ENCODE peak calls at places on chromosomes 6 and 20, in four cellular contexts. C, Y, K and P are unnamed samples.

GRCh38 chr6:15288856-15289255 is 43.0 kb downstream of the JARID2 start:
- DNase-seq in C (no peak), Y (no peak), K (no peak), P (no peak)

GRCh38 chr6:35811699-35811995 is 6.5 kb downstream of the LHFPL5 start:
- DNase-seq in C (no peak), Y (no peak), K (no peak), P (no peak)

GRCh38 chr6:35048631-35049083 is 92.5 kb downstream of the TCP11 start:
- DNase-seq in C (no peak), Y (peak; percentile 54), K (peak; percentile 7), P (no peak)

GRCh38 chr6:148768646-148769270 is 21.9 kb downstream of the UST start:
- DNase-seq in C (no peak), Y (no peak), K (no peak), P (no peak)

GRCh38 chr6:119727504-119728219 is 378.1 kb upstream of the MAN1A1 start:
- DNase-seq in C (no peak), Y (no peak), K (no peak), P (no peak)

GRCh38 chr6:25726122-25726911 is 28.2 kb upstream of the SLC17A4 start:
- DNase-seq in C (no peak), Y (no peak), K (no peak), P (no peak)

GRCh38 chr6:52049252-52050050 is 38.0 kb downstream of the PKHD1 start:
- DNase-seq in C (no peak), Y (no peak), K (no peak), P (no peak)

GRCh38 chr6:129309154-129309553 is 400.8 kb downstream of the ARHGAP18 start:
- DNase-seq in C (no peak), Y (no peak), K (no peak), P (no peak)

GRCh38 chr6:92201618-92202017 is 1217.7 kb downstream of the EPHA7 start:
- DNase-seq in C (no peak), Y (no peak), K (no peak), P (no peak)

GRCh38 chr20:58133020-58133419 is 95.4 kb downstream of the ANKRD60 start:
- DNase-seq in C (no peak), Y (no peak), K (no peak), P (peak; percentile 45)

GRCh38 chr6:16045238-16045637 is 83.6 kb upstream of the MYLIP start:
- DNase-seq in C (no peak), Y (no peak), K (no peak), P (no peak)

DNA sequence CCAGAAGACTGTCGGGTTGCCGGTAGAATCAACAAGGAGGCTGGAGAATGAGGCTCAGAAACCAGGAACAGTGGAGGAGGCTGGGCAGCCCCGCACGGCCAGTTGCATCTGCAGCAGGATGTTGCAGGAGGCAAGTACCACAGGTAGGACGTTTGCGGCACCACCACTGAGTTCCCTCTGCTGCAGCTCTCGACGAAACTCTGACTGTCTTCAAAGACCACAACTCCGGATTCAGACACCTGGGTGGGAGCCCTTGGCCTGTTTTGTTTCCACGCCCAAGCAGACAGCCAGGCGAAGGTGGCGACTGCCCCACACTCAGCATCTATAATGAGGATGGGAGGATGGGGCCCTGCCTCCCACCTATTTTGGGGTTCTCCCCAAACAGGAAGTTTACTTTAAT is 218.2 kb downstream of the ZDHHC14 start:
- DNase-seq in C (peak; percentile 43), Y (no peak), K (no peak), P (no peak)
- H3K27ac ChIP-seq in C (no peak overlapping the region), Y (no peak overlapping the region), K (no peak overlapping the region), P (no peak overlapping the region)

DNA sequence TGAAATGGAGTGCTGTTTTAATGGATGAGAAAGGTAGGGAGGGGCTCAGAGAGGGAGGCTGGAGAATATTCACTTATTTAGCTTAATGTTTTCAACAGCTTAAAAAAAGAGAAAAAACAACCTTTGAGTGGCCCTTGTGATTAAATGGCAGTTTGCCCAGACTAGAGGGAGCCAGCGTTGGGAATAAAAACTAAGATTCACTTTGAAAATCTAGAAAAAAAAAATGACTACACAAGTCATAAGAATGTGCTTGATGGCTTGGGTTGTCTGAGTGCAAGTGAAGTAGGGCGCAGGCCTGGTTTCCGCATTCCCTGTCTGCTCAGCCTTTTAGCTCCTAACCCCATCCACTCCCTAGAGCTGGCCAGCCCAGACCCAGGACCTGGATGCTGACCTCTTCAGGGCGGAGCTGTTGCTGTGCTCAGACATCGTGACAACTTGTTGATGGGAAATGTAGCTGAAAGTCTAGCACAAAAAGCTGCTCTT is 28.9 kb downstream of the UTRN start:
- DNase-seq in C (no peak), Y (peak; percentile 75), K (no peak), P (peak; percentile 72)
- H3K27ac ChIP-seq in C (peak overlapping the region; percentile 74), Y (peak overlapping the region; percentile 77), K (no peak overlapping the region), P (peak overlapping the region; percentile 2)

GRCh38 chr6:140782941-140783340 is 1349.8 kb upstream of the GJE1 start:
- DNase-seq in C (no peak), Y (no peak), K (no peak), P (no peak)
- H3K27ac ChIP-seq in C (no peak overlapping the region), Y (no peak overlapping the region), K (no peak overlapping the region), P (no peak overlapping the region)

GRCh38 chr6:30727920-30728605 is 7.9 kb downstream of the TUBB start:
- DNase-seq in C (no peak), Y (no peak), K (no peak), P (no peak)
- H3K27ac ChIP-seq in C (peak overlapping the region; percentile 11), Y (peak overlapping the region; percentile 48), K (peak overlapping the region; percentile 29), P (peak overlapping the region; percentile 3)

GRCh38 chr6:154441995-154442310 is 68.5 kb downstream of the CNKSR3 start:
- DNase-seq in C (peak; percentile 64), Y (no peak), K (no peak), P (no peak)

GRCh38 chr6:154440022-154440421 is 70.5 kb downstream of the CNKSR3 start:
- DNase-seq in C (no peak), Y (no peak), K (no peak), P (no peak)

GRCh38 chr6:154438882-154439281 is 71.6 kb downstream of the CNKSR3 start:
- DNase-seq in C (no peak), Y (no peak), K (no peak), P (no peak)

GRCh38 chr6:154445417-154445816 is 65.1 kb downstream of the CNKSR3 start:
- DNase-seq in C (no peak), Y (no peak), K (no peak), P (no peak)

GRCh38 chr6:154440422-154441043 is 70.0 kb downstream of the CNKSR3 start:
- DNase-seq in C (no peak), Y (no peak), K (no peak), P (no peak)
- H3K27ac ChIP-seq in C (no peak overlapping the region), Y (no peak overlapping the region), K (no peak overlapping the region), P (no peak overlapping the region)

DNA sequence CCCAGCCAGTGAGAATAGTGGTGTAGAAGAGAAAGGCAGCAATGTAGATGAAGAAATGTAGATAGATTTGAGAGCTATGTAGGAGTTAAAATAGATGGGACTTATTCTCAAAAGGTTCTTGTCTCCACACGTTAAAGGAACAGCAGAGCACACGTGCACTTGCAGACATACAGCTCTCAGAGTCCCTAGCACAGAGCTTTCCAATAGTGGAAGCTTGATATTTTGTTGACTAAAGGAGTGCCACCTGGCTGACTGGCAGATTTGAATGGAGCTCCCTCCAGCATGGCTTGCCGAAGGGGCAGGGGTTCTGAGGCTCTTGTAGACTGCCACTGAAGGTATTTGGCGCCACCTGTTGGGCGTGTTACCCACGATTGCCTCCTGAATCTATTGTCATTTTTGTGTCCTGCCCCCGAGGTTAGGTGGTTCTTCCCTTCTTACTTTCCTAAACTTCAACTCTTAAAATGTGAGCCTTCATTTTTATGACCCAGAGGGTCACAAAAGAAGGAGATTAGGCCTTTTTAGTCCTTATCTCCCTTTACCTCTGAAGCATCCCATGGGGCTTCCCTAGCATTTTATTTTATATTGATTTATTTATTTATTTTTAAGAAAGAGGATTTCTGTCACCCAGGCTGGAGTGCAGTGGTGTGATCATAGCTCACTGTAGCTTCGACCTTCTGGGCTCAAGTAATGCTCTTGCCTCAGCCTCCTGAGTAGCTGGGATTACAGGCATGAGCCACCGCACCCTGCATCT is 16.4 kb downstream of the BRD2 start:
- DNase-seq in C (no peak), Y (peak; percentile 94), K (peak; percentile 87), P (peak; percentile 97)
- H3K27ac ChIP-seq in C (no peak overlapping the region), Y (no peak overlapping the region), K (no peak overlapping the region), P (no peak overlapping the region)

GRCh38 chr20:3803854-3804253 is 7.7 kb downstream of the CDC25B start:
- DNase-seq in C (peak; percentile 26), Y (no peak), K (no peak), P (no peak)
- H3K27ac ChIP-seq in C (peak overlapping the region; percentile 91), Y (peak overlapping the region; percentile 93), K (peak overlapping the region; percentile 78), P (peak overlapping the region; percentile 13)